ENCODE peak calls at places on chromosomes 13 and 19, in eight cellular contexts. One of them, this sample, is unnamed.

GRCh38 chr19:39411832-39412099 is 703 bp upstream of the PLEKHG2 start:
- DNase-seq in GM23338: peak; percentile 97
- DNase-seq in HAP-1: peak; percentile 95
- DNase-seq in ascending aorta: peak; percentile 98
- DNase-seq in fibroblast of mammary gland: peak; percentile 94
- DNase-seq in transverse colon: peak; percentile 96
- DNase-seq in psoas muscle: peak; percentile 95
- DNase-seq in heart left ventricle: peak; percentile 94
- DNase-seq in this sample: peak; percentile 99

GRCh38 chr19:18306209-18306902 is 16.5 kb downstream of the LSM4 start:
- DNase-seq in transverse colon: peak; percentile 44
- DNase-seq in GM23338: no peak
- DNase-seq in HAP-1: no peak
- DNase-seq in ascending aorta: no peak
- DNase-seq in heart left ventricle: no peak
- DNase-seq in psoas muscle: no peak
- DNase-seq in fibroblast of mammary gland: no peak
- DNase-seq in this sample: no peak

GRCh38 chr19:14141041-14141440 is 4.7 kb upstream of the ASF1B start:
- DNase-seq in transverse colon: no peak
- DNase-seq in fibroblast of mammary gland: no peak
- DNase-seq in heart left ventricle: no peak
- DNase-seq in psoas muscle: no peak
- DNase-seq in HAP-1: no peak
- DNase-seq in GM23338: no peak
- DNase-seq in ascending aorta: no peak
- DNase-seq in this sample: no peak

GRCh38 chr13:34847751-34848150 is 94.3 kb upstream of the NBEA start:
- DNase-seq in ascending aorta: no peak
- DNase-seq in heart left ventricle: no peak
- DNase-seq in GM23338: peak; percentile 35
- DNase-seq in HAP-1: no peak
- DNase-seq in psoas muscle: no peak
- DNase-seq in fibroblast of mammary gland: no peak
- DNase-seq in transverse colon: no peak
- DNase-seq in this sample: no peak

GRCh38 chr19:42487025-42487797 is 41.1 kb downstream of the CEACAM1 start:
- DNase-seq in psoas muscle: no peak
- DNase-seq in GM23338: no peak
- DNase-seq in ascending aorta: no peak
- DNase-seq in heart left ventricle: no peak
- DNase-seq in transverse colon: no peak
- DNase-seq in HAP-1: no peak
- DNase-seq in fibroblast of mammary gland: no peak
- DNase-seq in this sample: no peak

GRCh38 chr13:46782066-46782465 is 14.9 kb downstream of the ESD start:
- DNase-seq in heart left ventricle: no peak
- DNase-seq in transverse colon: no peak
- DNase-seq in psoas muscle: no peak
- DNase-seq in HAP-1: no peak
- DNase-seq in GM23338: no peak
- DNase-seq in fibroblast of mammary gland: no peak
- DNase-seq in ascending aorta: no peak
- DNase-seq in this sample: no peak

GRCh38 chr19:10113592-10113963 is 2.1 kb downstream of the P2RY11 start:
- DNase-seq in ascending aorta: no peak
- DNase-seq in transverse colon: no peak
- DNase-seq in HAP-1: peak; percentile 44
- DNase-seq in heart left ventricle: no peak
- DNase-seq in GM23338: peak; percentile 62
- DNase-seq in fibroblast of mammary gland: no peak
- DNase-seq in psoas muscle: peak; percentile 55
- DNase-seq in this sample: no peak

GRCh38 chr13:100668408-100668807 is 6.2 kb downstream of the TMTC4 start:
- DNase-seq in fibroblast of mammary gland: no peak
- DNase-seq in psoas muscle: no peak
- DNase-seq in ascending aorta: no peak
- DNase-seq in GM23338: no peak
- DNase-seq in transverse colon: no peak
- DNase-seq in heart left ventricle: no peak
- DNase-seq in HAP-1: no peak
- DNase-seq in this sample: no peak

GRCh38 chr13:73465629-73465974 is 406.8 kb downstream of the KLF5 start:
- DNase-seq in HAP-1: no peak
- DNase-seq in fibroblast of mammary gland: peak; percentile 37
- DNase-seq in heart left ventricle: no peak
- DNase-seq in transverse colon: peak; percentile 14
- DNase-seq in GM23338: no peak
- DNase-seq in ascending aorta: no peak
- DNase-seq in psoas muscle: no peak
- DNase-seq in this sample: no peak

GRCh38 chr19:45472557-45473365 is 5.0 kb downstream of the FOSB start:
- DNase-seq in fibroblast of mammary gland: no peak
- DNase-seq in psoas muscle: no peak
- DNase-seq in ascending aorta: peak; percentile 76
- DNase-seq in heart left ventricle: no peak
- DNase-seq in transverse colon: no peak
- DNase-seq in HAP-1: no peak
- DNase-seq in GM23338: peak; percentile 57
- DNase-seq in this sample: no peak

DNA sequence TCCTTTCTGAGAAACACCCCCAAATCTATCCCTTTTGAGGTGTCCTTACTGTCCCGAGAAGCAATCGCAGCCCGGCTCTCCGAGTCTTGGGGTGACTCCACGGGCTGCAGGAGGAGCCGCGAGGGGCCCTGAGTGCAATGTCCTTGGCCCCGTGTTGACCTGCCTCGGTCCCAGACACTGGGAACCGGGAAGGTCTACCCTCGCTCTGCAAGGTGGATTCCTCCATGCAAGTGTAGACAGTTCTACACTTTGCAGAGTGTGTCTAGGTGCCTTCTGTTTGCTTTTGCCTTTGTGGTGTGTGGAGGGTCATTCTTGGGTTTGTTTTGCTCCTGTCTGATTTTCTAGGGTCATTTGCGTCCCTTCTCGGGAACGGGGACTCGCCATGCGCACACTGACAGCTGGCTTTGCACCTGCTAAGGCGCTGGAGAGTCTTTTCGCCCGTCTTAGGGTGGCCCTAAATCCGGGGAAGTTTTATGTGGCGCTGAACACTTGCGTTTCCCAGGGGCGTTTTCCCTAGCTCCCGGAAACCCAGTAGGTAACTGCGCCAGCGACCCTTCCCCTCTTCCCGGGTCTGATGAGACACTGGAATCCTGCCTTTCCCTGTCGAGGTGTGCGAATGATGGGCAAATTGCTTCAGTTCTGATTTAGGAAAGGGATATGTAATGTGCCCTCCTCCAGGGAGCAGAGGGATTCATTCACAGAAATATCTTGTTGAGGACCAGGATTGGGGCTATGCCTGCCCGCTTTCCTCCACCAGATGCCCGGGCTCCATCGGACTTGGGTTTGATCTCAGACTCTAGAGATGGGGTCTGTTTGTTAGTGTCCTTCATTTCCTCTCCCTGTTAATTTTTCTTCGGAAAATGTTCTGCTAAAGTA is 755 bp downstream of the SERTM1 start:
- DNase-seq in heart left ventricle: no peak
- DNase-seq in ascending aorta: no peak
- DNase-seq in fibroblast of mammary gland: no peak
- DNase-seq in psoas muscle: no peak
- DNase-seq in GM23338: peak; percentile 45
- DNase-seq in HAP-1: no peak
- DNase-seq in transverse colon: no peak
- DNase-seq in this sample: no peak
- H3K4me3 ChIP-seq in heart left ventricle: peak overlapping the region; percentile 46
- H3K4me3 ChIP-seq in ascending aorta: peak overlapping the region; percentile 36
- H3K4me3 ChIP-seq in fibroblast of mammary gland: peak overlapping the region; percentile 17
- H3K4me3 ChIP-seq in psoas muscle: peak overlapping the region; percentile 45
- H3K4me3 ChIP-seq in GM23338: peak overlapping the region; percentile 88
- H3K4me3 ChIP-seq in HAP-1: peak overlapping the region; percentile 38
- H3K4me3 ChIP-seq in transverse colon: no peak overlapping the region
- H3K4me3 ChIP-seq in this sample: peak overlapping the region; percentile 37

DNA sequence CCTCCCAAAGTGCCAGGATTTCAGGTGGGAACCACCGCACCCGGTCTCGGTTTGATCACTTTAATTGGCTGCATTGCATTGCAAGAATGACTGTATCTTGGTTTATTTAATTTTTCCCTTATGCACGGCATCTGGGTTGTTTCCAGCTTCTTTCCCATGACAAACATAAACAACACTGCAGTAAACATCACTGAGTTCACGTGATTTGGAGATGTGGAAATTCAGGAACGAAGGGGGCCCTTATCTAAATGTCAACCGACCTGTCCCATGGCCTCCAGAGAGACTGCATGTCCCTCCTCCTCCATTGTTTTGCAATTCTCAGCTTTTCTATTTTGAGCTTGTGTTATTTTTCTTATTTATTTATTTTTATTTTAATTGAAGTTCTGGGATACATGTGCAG is 14.4 kb upstream of the SULT2B1 start:
- DNase-seq in fibroblast of mammary gland: no peak
- DNase-seq in heart left ventricle: no peak
- DNase-seq in ascending aorta: no peak
- DNase-seq in psoas muscle: no peak
- DNase-seq in HAP-1: no peak
- DNase-seq in transverse colon: no peak
- DNase-seq in GM23338: no peak
- DNase-seq in this sample: no peak
- H3K4me3 ChIP-seq in fibroblast of mammary gland: no peak overlapping the region
- H3K4me3 ChIP-seq in heart left ventricle: no peak overlapping the region
- H3K4me3 ChIP-seq in ascending aorta: no peak overlapping the region
- H3K4me3 ChIP-seq in psoas muscle: no peak overlapping the region
- H3K4me3 ChIP-seq in HAP-1: no peak overlapping the region
- H3K4me3 ChIP-seq in transverse colon: no peak overlapping the region
- H3K4me3 ChIP-seq in GM23338: no peak overlapping the region
- H3K4me3 ChIP-seq in this sample: no peak overlapping the region

GRCh38 chr13:39875111-39875510 is 219.6 kb downstream of the COG6 start:
- DNase-seq in HAP-1: no peak
- DNase-seq in heart left ventricle: no peak
- DNase-seq in ascending aorta: no peak
- DNase-seq in transverse colon: no peak
- DNase-seq in fibroblast of mammary gland: peak; percentile 43
- DNase-seq in psoas muscle: no peak
- DNase-seq in GM23338: no peak
- DNase-seq in this sample: no peak
- H3K4me3 ChIP-seq in HAP-1: no peak overlapping the region
- H3K4me3 ChIP-seq in heart left ventricle: no peak overlapping the region
- H3K4me3 ChIP-seq in ascending aorta: no peak overlapping the region
- H3K4me3 ChIP-seq in transverse colon: no peak overlapping the region
- H3K4me3 ChIP-seq in fibroblast of mammary gland: no peak overlapping the region
- H3K4me3 ChIP-seq in psoas muscle: no peak overlapping the region
- H3K4me3 ChIP-seq in GM23338: no peak overlapping the region
- H3K4me3 ChIP-seq in this sample: no peak overlapping the region

GRCh38 chr19:54464624-54465266 is 1.2 kb upstream of the LENG9 start:
- DNase-seq in GM23338: peak; percentile 98
- DNase-seq in fibroblast of mammary gland: peak; percentile 62
- DNase-seq in transverse colon: peak; percentile 95
- DNase-seq in heart left ventricle: peak; percentile 95
- DNase-seq in psoas muscle: peak; percentile 94
- DNase-seq in ascending aorta: peak; percentile 96
- DNase-seq in HAP-1: peak; percentile 94
- DNase-seq in this sample: peak; percentile 82
- H3K4me3 ChIP-seq in GM23338: peak overlapping the region; percentile 58
- H3K4me3 ChIP-seq in fibroblast of mammary gland: peak overlapping the region; percentile 51
- H3K4me3 ChIP-seq in transverse colon: peak overlapping the region; percentile 68
- H3K4me3 ChIP-seq in heart left ventricle: peak overlapping the region; percentile 68
- H3K4me3 ChIP-seq in psoas muscle: peak overlapping the region; percentile 78
- H3K4me3 ChIP-seq in ascending aorta: peak overlapping the region; percentile 79
- H3K4me3 ChIP-seq in HAP-1: peak overlapping the region; percentile 59
- H3K4me3 ChIP-seq in this sample: peak overlapping the region; percentile 71

GRCh38 chr19:53959176-53959757 is 3.5 kb upstream of the CACNG8 start:
- DNase-seq in heart left ventricle: no peak
- DNase-seq in HAP-1: no peak
- DNase-seq in GM23338: peak; percentile 94
- DNase-seq in fibroblast of mammary gland: no peak
- DNase-seq in psoas muscle: no peak
- DNase-seq in ascending aorta: no peak
- DNase-seq in transverse colon: no peak
- DNase-seq in this sample: no peak

GRCh38 chr19:53960187-53960586 is 2.5 kb upstream of the CACNG8 start:
- DNase-seq in ascending aorta: no peak
- DNase-seq in fibroblast of mammary gland: no peak
- DNase-seq in transverse colon: no peak
- DNase-seq in heart left ventricle: no peak
- DNase-seq in psoas muscle: no peak
- DNase-seq in HAP-1: no peak
- DNase-seq in GM23338: peak; percentile 59
- DNase-seq in this sample: no peak

GRCh38 chr19:53962887-53963435 is at the start of gene CACNG8:
- DNase-seq in fibroblast of mammary gland: no peak
- DNase-seq in GM23338: peak; percentile 54
- DNase-seq in heart left ventricle: no peak
- DNase-seq in psoas muscle: no peak
- DNase-seq in HAP-1: no peak
- DNase-seq in ascending aorta: no peak
- DNase-seq in transverse colon: no peak
- DNase-seq in this sample: no peak

GRCh38 chr19:53961523-53962345 is 1.0 kb upstream of the CACNG8 start:
- DNase-seq in GM23338: peak; percentile 76
- DNase-seq in fibroblast of mammary gland: no peak
- DNase-seq in ascending aorta: no peak
- DNase-seq in HAP-1: no peak
- DNase-seq in psoas muscle: no peak
- DNase-seq in heart left ventricle: no peak
- DNase-seq in transverse colon: no peak
- DNase-seq in this sample: no peak

GRCh38 chr19:53960886-53961285 is 1.9 kb upstream of the CACNG8 start:
- DNase-seq in GM23338: peak; percentile 59
- DNase-seq in ascending aorta: no peak
- DNase-seq in psoas muscle: no peak
- DNase-seq in HAP-1: no peak
- DNase-seq in transverse colon: no peak
- DNase-seq in fibroblast of mammary gland: no peak
- DNase-seq in heart left ventricle: no peak
- DNase-seq in this sample: no peak
- H3K4me3 ChIP-seq in GM23338: peak overlapping the region; percentile 98
- H3K4me3 ChIP-seq in ascending aorta: no peak overlapping the region
- H3K4me3 ChIP-seq in psoas muscle: no peak overlapping the region
- H3K4me3 ChIP-seq in HAP-1: no peak overlapping the region
- H3K4me3 ChIP-seq in transverse colon: no peak overlapping the region
- H3K4me3 ChIP-seq in fibroblast of mammary gland: no peak overlapping the region
- H3K4me3 ChIP-seq in heart left ventricle: no peak overlapping the region
- H3K4me3 ChIP-seq in this sample: no peak overlapping the region

This sample was measured in tibial nerve.